ENCODE peak calls at places on chromosomes 13 and 19, in eight cellular contexts. A is iPS DF 6.9, K is brain microvascular endothelial cell, L is body of pancreas, T is GM23248, Z is tibial artery, U is OCI-LY7, E is pancreas. Y is an unnamed sample.
A peak's percentile ranks its signal among the peaks of the same experiment; 100 is the strongest.

GRCh38 chr13:76856141-76856571 is 30.0 kb downstream of the KCTD12 start:
- DNase-seq in A (no peak), K (peak; percentile 56), L (no peak), T (peak; percentile 75), Z (no peak), U (no peak), E (no peak), Y (no peak)

GRCh38 chr19:45391346-45391745 is 13.5 kb downstream of the PPP1R13L start:
- DNase-seq in A (no peak), K (no peak), L (no peak), T (peak; percentile 28), Z (no peak), U (peak; percentile 44), E (no peak), Y (no peak)

GRCh38 chr19:47702671-47703070 is 10.6 kb upstream of the EHD2 start:
- DNase-seq in A (no peak), K (no peak), L (no peak), T (no peak), Z (no peak), U (no peak), E (no peak), Y (no peak)

GRCh38 chr13:109479991-109480696 is 306.2 kb downstream of the IRS2 start:
- DNase-seq in A (no peak), K (peak; percentile 72), L (no peak), T (peak; percentile 50), Z (no peak), U (no peak), E (peak; percentile 19), Y (peak; percentile 17)

GRCh38 chr19:1752757-1753728 is at the start of gene ONECUT3:
- DNase-seq in A (no peak), K (no peak), L (no peak), T (peak; percentile 35), Z (no peak), U (no peak), E (no peak), Y (no peak)

GRCh38 chr13:53782400-53783030 is 753.9 kb downstream of the OLFM4 start:
- DNase-seq in A (peak; percentile 27), K (peak; percentile 15), L (peak; percentile 36), T (peak; percentile 68), Z (no peak), U (peak; percentile 50), E (peak; percentile 42), Y (no peak)

GRCh38 chr13:80562423-80562822 is 221.5 kb upstream of the SPRY2 start:
- DNase-seq in A (no peak), K (no peak), L (no peak), T (no peak), Z (no peak), U (no peak), E (no peak), Y (no peak)

GRCh38 chr19:10086032-10086903 is at the start of gene SHFL:
- DNase-seq in A (no peak), K (peak; percentile 20), L (peak; percentile 69), T (peak; percentile 83), Z (peak; percentile 82), U (peak; percentile 81), E (peak; percentile 66), Y (no peak)

GRCh38 chr19:5934779-5935472 is 20.9 kb downstream of the CAPS start:
- DNase-seq in A (no peak), K (peak; percentile 25), L (no peak), T (peak; percentile 92), Z (no peak), U (no peak), E (no peak), Y (no peak)

GRCh38 chr13:60229708-60230272 is 66.1 kb upstream of the DIAPH3 start:
- DNase-seq in A (no peak), K (no peak), L (no peak), T (peak; percentile 15), Z (no peak), U (no peak), E (no peak), Y (no peak)

GRCh38 chr13:109815651-109816050 is 29.3 kb upstream of the IRS2 start:
- DNase-seq in A (no peak), K (no peak), L (no peak), T (no peak), Z (no peak), U (no peak), E (no peak), Y (no peak)

GRCh38 chr13:35917942-35918645 is 213.1 kb downstream of the DCLK1 start:
- DNase-seq in A (no peak), K (no peak), L (no peak), T (peak; percentile 72), Z (no peak), U (no peak), E (no peak), Y (no peak)

GRCh38 chr13:35916186-35916585 is 215.0 kb downstream of the DCLK1 start:
- DNase-seq in A (no peak), K (no peak), L (no peak), T (no peak), Z (no peak), U (no peak), E (no peak), Y (no peak)

GRCh38 chr13:35920816-35921215 is 210.4 kb downstream of the DCLK1 start:
- DNase-seq in A (no peak), K (no peak), L (no peak), T (no peak), Z (no peak), U (no peak), E (no peak), Y (no peak)

GRCh38 chr13:35914662-35915061 is 216.5 kb downstream of the DCLK1 start:
- DNase-seq in A (no peak), K (no peak), L (no peak), T (peak; percentile 62), Z (no peak), U (no peak), E (no peak), Y (no peak)

DNA sequence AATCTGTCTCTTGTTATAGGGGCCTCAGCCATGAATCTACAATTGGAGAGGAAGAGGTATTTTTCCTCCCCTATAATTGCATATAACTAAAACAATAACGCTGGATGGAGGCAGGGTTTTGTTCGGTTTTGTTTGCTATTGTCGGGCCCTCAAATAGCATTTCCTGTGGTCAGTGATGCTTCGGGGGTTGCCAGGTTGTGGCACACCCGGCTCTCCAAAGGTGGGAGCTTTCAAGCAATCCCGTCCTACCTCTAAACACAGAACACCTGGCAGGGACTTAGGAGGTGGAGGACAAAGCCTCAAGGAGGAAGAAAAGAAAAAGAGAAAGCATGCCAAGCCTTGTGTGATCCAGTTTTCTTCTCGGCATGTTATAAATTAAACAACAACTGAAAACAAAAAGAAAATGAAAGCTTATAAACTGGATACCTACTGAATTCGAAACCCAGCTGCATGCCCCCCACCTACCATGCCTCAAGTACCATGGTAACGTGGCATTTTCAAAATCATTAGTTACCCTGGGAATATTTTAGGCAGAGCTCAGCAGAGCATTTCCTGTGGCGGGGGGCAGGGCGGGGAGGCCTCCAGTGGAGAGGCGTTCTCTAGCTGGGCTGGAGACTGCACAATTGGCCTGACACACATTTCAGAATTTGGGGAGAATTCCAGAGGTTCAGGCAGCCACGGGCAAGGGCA is 213.8 kb downstream of the DCLK1 start:
- DNase-seq in A (no peak), K (no peak), L (no peak), T (no peak), Z (no peak), U (no peak), E (no peak), Y (no peak)
- H3K27ac ChIP-seq in A (no peak overlapping the region), K (peak overlapping the region; percentile 59), L (no peak overlapping the region), T (peak overlapping the region; percentile 70), Z (peak overlapping the region; percentile 36), U (no peak overlapping the region), E (no peak overlapping the region), Y (peak overlapping the region; percentile 8)

GRCh38 chr19:29679598-29680210 is 14.4 kb downstream of the PLEKHF1 start:
- DNase-seq in A (no peak), K (no peak), L (no peak), T (no peak), Z (no peak), U (no peak), E (no peak), Y (no peak)

GRCh38 chr19:29677001-29677781 is 11.9 kb downstream of the PLEKHF1 start:
- DNase-seq in A (no peak), K (no peak), L (no peak), T (no peak), Z (peak; percentile 64), U (no peak), E (no peak), Y (no peak)

GRCh38 chr19:29680447-29680846 is 15.2 kb downstream of the PLEKHF1 start:
- DNase-seq in A (no peak), K (no peak), L (no peak), T (no peak), Z (no peak), U (peak; percentile 66), E (no peak), Y (no peak)

GRCh38 chr19:29676586-29676985 is 11.3 kb downstream of the PLEKHF1 start:
- DNase-seq in A (no peak), K (no peak), L (no peak), T (no peak), Z (peak; percentile 63), U (no peak), E (no peak), Y (no peak)

GRCh38 chr19:29678484-29679106 is 13.3 kb downstream of the PLEKHF1 start:
- DNase-seq in A (no peak), K (no peak), L (no peak), T (peak; percentile 20), Z (peak; percentile 91), U (no peak), E (no peak), Y (no peak)
- H3K27ac ChIP-seq in A (no peak overlapping the region), K (no peak overlapping the region), L (no peak overlapping the region), T (no peak overlapping the region), Z (no peak overlapping the region), U (no peak overlapping the region), E (no peak overlapping the region), Y (peak overlapping the region; percentile 45)

DNA sequence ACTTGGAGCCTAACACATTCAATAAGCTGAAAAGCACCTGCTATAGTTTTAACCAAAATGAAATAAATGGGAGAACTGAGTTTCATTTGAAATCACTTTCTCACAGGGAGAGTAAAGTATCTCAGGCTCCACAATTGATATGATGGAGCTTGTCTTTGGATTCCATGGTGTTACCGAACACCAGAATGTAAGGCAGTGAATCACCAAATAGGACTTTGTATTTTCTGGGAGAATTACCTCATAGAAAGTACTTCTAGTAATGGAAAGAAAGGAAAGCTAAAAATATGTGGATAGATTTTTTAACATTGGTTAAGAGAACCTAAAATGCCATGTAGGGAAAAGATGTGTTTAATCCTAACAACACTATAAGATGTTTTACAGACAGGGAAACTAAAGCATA is 123.6 kb downstream of the NALCN start:
- DNase-seq in A (no peak), K (no peak), L (no peak), T (peak; percentile 15), Z (no peak), U (no peak), E (no peak), Y (no peak)
- H3K27ac ChIP-seq in A (no peak overlapping the region), K (no peak overlapping the region), L (no peak overlapping the region), T (no peak overlapping the region), Z (no peak overlapping the region), U (no peak overlapping the region), E (no peak overlapping the region), Y (no peak overlapping the region)

DNA sequence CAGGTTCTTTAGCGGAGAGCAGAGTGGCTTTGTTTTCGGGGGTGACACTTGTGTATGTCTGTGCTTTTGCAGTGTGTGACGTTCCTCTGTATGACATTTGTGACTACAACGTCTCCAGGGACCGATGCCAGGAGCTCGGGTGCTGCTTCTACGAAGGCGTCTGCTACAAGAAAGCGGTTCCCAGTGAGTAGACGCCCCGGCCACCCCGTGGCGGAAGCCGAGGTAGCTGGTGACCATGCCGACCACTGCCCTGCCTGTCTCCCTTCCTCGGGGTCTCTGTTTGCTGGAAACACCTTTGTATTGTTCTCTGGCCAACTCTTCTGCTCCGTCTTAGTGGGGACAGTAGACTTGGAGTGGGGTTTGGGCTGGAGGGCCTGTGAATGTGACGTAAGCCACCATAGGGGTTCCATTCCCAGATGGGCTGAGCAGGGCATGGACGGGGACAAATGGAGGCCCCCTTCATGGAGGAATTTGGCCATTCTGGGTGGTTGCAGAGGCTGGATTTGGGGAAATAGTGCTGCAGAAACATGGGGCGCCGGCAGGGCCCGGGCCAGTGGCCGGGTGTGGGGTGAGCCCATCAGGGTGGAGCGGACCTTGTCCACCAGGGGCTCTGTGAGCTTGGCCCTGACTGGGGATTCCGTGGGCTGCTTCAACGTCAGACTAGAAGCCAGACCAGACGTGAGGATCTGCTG is 7.8 kb downstream of the TEX29 start:
- DNase-seq in A (no peak), K (no peak), L (no peak), T (no peak), Z (peak; percentile 34), U (no peak), E (peak; percentile 3), Y (no peak)
- H3K27ac ChIP-seq in A (no peak overlapping the region), K (no peak overlapping the region), L (no peak overlapping the region), T (no peak overlapping the region), Z (no peak overlapping the region), U (no peak overlapping the region), E (no peak overlapping the region), Y (no peak overlapping the region)

Y was measured in thoracic aorta.